ENCODE peak calls at places on chromosome 4, in six cellular contexts. One of them, this sample, is unnamed.

GRCh38 chr4:152815078-152815477 is 35.3 kb downstream of the ARFIP1 start:
- DNase-seq in fibroblast of lung: no peak
- DNase-seq in upper lobe of right lung: no peak
- DNase-seq in HFF-Myc: no peak
- DNase-seq in MM.1S: peak
- DNase-seq in right lobe of liver: no peak
- DNase-seq in this sample: no peak

GRCh38 chr4:56671860-56672259 is 9.2 kb downstream of the HOPX start:
- DNase-seq in fibroblast of lung: no peak
- DNase-seq in upper lobe of right lung: no peak
- DNase-seq in HFF-Myc: no peak
- DNase-seq in MM.1S: no peak
- DNase-seq in right lobe of liver: no peak
- DNase-seq in this sample: no peak

GRCh38 chr4:73870778-73871177 is 1.6 kb downstream of the CXCL1 start:
- DNase-seq in fibroblast of lung: no peak
- DNase-seq in upper lobe of right lung: no peak
- DNase-seq in HFF-Myc: no peak
- DNase-seq in MM.1S: no peak
- DNase-seq in right lobe of liver: no peak
- DNase-seq in this sample: no peak

GRCh38 chr4:40749717-40750460 is at the start of gene NSUN7:
- DNase-seq in fibroblast of lung: peak
- DNase-seq in upper lobe of right lung: peak
- DNase-seq in HFF-Myc: no peak
- DNase-seq in MM.1S: no peak
- DNase-seq in right lobe of liver: peak
- DNase-seq in this sample: peak

GRCh38 chr4:128660361-128660964 is 149.0 kb upstream of the JADE1 start:
- DNase-seq in fibroblast of lung: peak
- DNase-seq in upper lobe of right lung: no peak
- DNase-seq in HFF-Myc: no peak
- DNase-seq in MM.1S: no peak
- DNase-seq in right lobe of liver: no peak
- DNase-seq in this sample: no peak

GRCh38 chr4:26789208-26789607 is 71.4 kb upstream of the STIM2 start:
- DNase-seq in fibroblast of lung: peak
- DNase-seq in upper lobe of right lung: no peak
- DNase-seq in HFF-Myc: no peak
- DNase-seq in MM.1S: no peak
- DNase-seq in right lobe of liver: no peak
- DNase-seq in this sample: no peak

GRCh38 chr4:1575418-1576199 is 108.5 kb downstream of the FAM53A start:
- DNase-seq in fibroblast of lung: no peak
- DNase-seq in upper lobe of right lung: no peak
- DNase-seq in HFF-Myc: no peak
- DNase-seq in MM.1S: no peak
- DNase-seq in right lobe of liver: peak
- DNase-seq in this sample: peak

GRCh38 chr4:152164561-152164960 is 371.3 kb downstream of the FBXW7 start:
- DNase-seq in fibroblast of lung: no peak
- DNase-seq in upper lobe of right lung: no peak
- DNase-seq in HFF-Myc: no peak
- DNase-seq in MM.1S: no peak
- DNase-seq in right lobe of liver: no peak
- DNase-seq in this sample: no peak

GRCh38 chr4:80989921-80990544 is 40.5 kb upstream of the BMP3 start:
- DNase-seq in fibroblast of lung: peak
- DNase-seq in upper lobe of right lung: no peak
- DNase-seq in HFF-Myc: peak
- DNase-seq in MM.1S: peak
- DNase-seq in right lobe of liver: no peak
- DNase-seq in this sample: no peak

GRCh38 chr4:108018038-108018883 is 28.6 kb downstream of the HADH start:
- DNase-seq in fibroblast of lung: peak
- DNase-seq in upper lobe of right lung: peak
- DNase-seq in HFF-Myc: peak
- DNase-seq in MM.1S: peak
- DNase-seq in right lobe of liver: peak
- DNase-seq in this sample: peak

GRCh38 chr4:163448541-163449203 is 24.9 kb downstream of the TKTL2 start:
- DNase-seq in fibroblast of lung: peak
- DNase-seq in upper lobe of right lung: no peak
- DNase-seq in HFF-Myc: peak
- DNase-seq in MM.1S: no peak
- DNase-seq in right lobe of liver: no peak
- DNase-seq in this sample: no peak

GRCh38 chr4:169921732-169922131 is 104.5 kb downstream of the MFAP3L start:
- DNase-seq in fibroblast of lung: no peak
- DNase-seq in upper lobe of right lung: no peak
- DNase-seq in HFF-Myc: no peak
- DNase-seq in MM.1S: no peak
- DNase-seq in right lobe of liver: no peak
- DNase-seq in this sample: no peak

GRCh38 chr4:185210102-185210981 is 944 bp downstream of the SNX25 start:
- DNase-seq in fibroblast of lung: peak
- DNase-seq in upper lobe of right lung: peak
- DNase-seq in HFF-Myc: no peak
- DNase-seq in MM.1S: peak
- DNase-seq in right lobe of liver: peak
- DNase-seq in this sample: peak

GRCh38 chr4:185212566-185212965 is 3.2 kb downstream of the SNX25 start:
- DNase-seq in fibroblast of lung: peak
- DNase-seq in upper lobe of right lung: no peak
- DNase-seq in HFF-Myc: no peak
- DNase-seq in MM.1S: no peak
- DNase-seq in right lobe of liver: no peak
- DNase-seq in this sample: no peak

GRCh38 chr4:185211035-185211434 is 1.6 kb downstream of the SNX25 start:
- DNase-seq in fibroblast of lung: no peak
- DNase-seq in upper lobe of right lung: no peak
- DNase-seq in HFF-Myc: no peak
- DNase-seq in MM.1S: no peak
- DNase-seq in right lobe of liver: no peak
- DNase-seq in this sample: no peak

GRCh38 chr4:185211641-185212040 is 2.2 kb downstream of the SNX25 start:
- DNase-seq in fibroblast of lung: no peak
- DNase-seq in upper lobe of right lung: no peak
- DNase-seq in HFF-Myc: no peak
- DNase-seq in MM.1S: no peak
- DNase-seq in right lobe of liver: no peak
- DNase-seq in this sample: no peak

DNA sequence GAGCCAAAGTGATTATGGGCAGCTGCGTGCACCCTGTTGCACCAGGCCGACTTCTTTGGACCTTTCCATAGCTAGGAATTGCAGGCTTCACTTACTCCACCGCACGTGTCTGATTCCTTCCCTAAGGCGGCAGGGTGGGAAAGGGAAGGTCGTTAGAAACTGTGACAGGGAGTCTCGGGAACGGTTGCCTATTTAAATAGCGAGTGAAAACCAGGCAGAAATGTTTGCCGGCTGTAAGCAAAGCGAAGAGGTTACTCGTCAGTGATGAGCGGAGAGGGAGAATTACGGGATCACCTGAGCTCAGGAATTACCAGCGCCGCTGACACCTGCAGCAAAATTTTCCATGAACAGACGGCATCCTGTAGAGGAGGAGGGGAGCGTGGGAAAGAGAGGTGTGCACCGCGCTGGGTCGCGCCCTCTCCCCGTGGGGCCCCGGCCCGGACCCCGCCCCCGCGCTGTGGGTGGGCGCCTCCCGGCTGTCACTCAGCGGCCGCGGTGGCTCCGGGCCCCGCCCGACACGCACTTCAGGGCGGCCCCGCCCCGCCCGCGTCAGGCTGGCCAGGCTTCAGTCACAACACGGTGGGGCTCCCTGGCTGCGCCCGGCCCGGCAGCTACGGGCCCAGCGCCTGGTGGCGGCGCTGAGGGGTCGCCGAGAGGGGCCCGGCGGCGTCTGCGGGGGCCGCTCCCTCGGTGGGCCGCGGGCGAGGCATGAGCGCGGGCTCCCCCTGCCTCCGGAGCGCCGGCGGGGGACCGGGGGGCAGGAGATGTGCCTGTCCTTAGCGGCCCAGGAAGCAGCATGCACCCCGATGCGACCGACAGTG is at the start of gene SNX25:
- DNase-seq in fibroblast of lung: peak
- DNase-seq in upper lobe of right lung: peak
- DNase-seq in HFF-Myc: no peak
- DNase-seq in MM.1S: peak
- DNase-seq in right lobe of liver: peak
- DNase-seq in this sample: peak
- TF ChIP-seq CTCF in fibroblast of lung: no peak
- TF ChIP-seq CTCF in upper lobe of right lung: peak
- TF ChIP-seq CTCF in HFF-Myc: no peak
- TF ChIP-seq CTCF in MM.1S: no peak
- TF ChIP-seq CTCF in right lobe of liver: peak
- TF ChIP-seq CTCF in this sample: no peak

GRCh38 chr4:53591372-53591892 is at the start of gene LNX1:
- DNase-seq in fibroblast of lung: no peak
- DNase-seq in upper lobe of right lung: peak
- DNase-seq in HFF-Myc: no peak
- DNase-seq in MM.1S: peak
- DNase-seq in right lobe of liver: peak
- DNase-seq in this sample: no peak
- TF ChIP-seq CTCF in fibroblast of lung: no peak
- TF ChIP-seq CTCF in upper lobe of right lung: peak
- TF ChIP-seq CTCF in HFF-Myc: no peak
- TF ChIP-seq CTCF in MM.1S: no peak
- TF ChIP-seq CTCF in right lobe of liver: peak
- TF ChIP-seq CTCF in this sample: no peak

DNA sequence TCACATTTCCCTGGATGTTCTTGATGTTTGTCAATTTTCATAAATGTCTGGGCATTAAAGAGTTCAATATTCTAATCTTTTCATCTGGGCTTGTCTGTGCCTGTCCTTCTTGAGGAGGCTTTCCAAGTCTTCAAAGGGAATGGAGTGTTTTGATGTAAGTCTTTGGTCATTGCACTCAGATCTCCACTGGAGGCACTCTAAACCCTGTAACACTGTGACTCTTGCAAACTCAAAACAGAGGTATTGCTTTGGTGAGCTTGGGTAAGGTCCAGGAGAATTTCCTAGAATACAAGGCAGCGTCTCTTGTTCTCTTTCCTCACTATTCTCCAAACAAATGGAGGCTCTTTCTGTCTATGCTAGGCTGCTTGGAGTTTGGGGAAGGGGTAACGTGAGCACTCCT is 1118.1 kb upstream of the PABPC4L start:
- DNase-seq in fibroblast of lung: no peak
- DNase-seq in upper lobe of right lung: no peak
- DNase-seq in HFF-Myc: no peak
- DNase-seq in MM.1S: no peak
- DNase-seq in right lobe of liver: no peak
- DNase-seq in this sample: no peak
- TF ChIP-seq CTCF in fibroblast of lung: peak
- TF ChIP-seq CTCF in upper lobe of right lung: no peak
- TF ChIP-seq CTCF in HFF-Myc: no peak
- TF ChIP-seq CTCF in MM.1S: no peak
- TF ChIP-seq CTCF in right lobe of liver: no peak
- TF ChIP-seq CTCF in this sample: no peak

GRCh38 chr4:94746746-94747145 is 11.0 kb upstream of the BMPR1B start:
- DNase-seq in fibroblast of lung: no peak
- DNase-seq in upper lobe of right lung: no peak
- DNase-seq in HFF-Myc: no peak
- DNase-seq in MM.1S: no peak
- DNase-seq in right lobe of liver: no peak
- DNase-seq in this sample: no peak
- TF ChIP-seq CTCF in fibroblast of lung: no peak
- TF ChIP-seq CTCF in upper lobe of right lung: no peak
- TF ChIP-seq CTCF in HFF-Myc: no peak
- TF ChIP-seq CTCF in MM.1S: peak
- TF ChIP-seq CTCF in right lobe of liver: no peak
- TF ChIP-seq CTCF in this sample: no peak

GRCh38 chr4:28001698-28002097 is 1141.1 kb downstream of the STIM2 start:
- DNase-seq in fibroblast of lung: no peak
- DNase-seq in upper lobe of right lung: no peak
- DNase-seq in HFF-Myc: no peak
- DNase-seq in MM.1S: no peak
- DNase-seq in right lobe of liver: no peak
- DNase-seq in this sample: no peak
- TF ChIP-seq CTCF in fibroblast of lung: no peak
- TF ChIP-seq CTCF in upper lobe of right lung: no peak
- TF ChIP-seq CTCF in HFF-Myc: no peak
- TF ChIP-seq CTCF in MM.1S: no peak
- TF ChIP-seq CTCF in right lobe of liver: no peak
- TF ChIP-seq CTCF in this sample: no peak

DNA sequence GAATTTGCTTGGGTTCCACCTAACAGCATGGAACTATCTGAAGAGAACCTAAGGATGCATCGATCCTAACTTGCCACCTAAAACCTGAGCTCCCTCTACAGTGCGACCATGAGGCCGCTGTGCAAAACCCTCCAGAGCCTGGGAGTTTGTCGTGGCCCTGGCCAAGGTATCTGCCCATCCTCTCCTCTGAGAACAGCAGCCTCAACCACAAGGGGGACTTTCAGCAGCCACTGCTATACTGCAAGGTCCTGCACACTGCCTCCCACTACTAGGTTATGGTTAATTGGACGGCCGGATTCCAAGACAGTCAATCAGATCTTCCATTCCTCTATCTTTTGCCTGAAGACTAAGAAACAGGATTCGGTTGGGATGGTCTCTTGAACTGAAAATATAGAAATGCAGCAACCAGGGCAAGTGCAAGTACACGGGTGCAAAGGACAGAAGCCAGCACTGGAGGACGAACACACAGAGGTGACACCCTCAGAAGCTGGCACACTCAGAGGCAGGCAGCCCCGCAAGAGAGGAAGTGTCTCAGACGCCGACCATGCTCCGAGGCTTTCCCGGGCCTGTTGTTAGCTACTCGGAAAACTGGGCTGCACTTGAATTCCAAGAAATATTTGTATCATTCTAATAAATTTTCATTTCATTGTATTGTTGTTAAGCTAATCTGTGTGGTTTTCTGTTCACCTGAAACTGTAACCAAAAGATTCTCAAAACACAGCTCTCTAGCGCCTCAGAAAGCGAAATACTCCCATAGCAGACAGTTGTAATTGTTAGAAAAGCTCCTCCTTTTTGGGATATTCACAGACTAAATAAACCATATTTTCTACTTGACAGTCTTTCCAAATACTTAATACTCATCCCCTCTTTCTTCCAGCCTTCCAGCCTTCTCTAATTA is 63.3 kb downstream of the AFAP1 start:
- DNase-seq in fibroblast of lung: peak
- DNase-seq in upper lobe of right lung: no peak
- DNase-seq in HFF-Myc: no peak
- DNase-seq in MM.1S: no peak
- DNase-seq in right lobe of liver: no peak
- DNase-seq in this sample: no peak
- TF ChIP-seq CTCF in fibroblast of lung: peak
- TF ChIP-seq CTCF in upper lobe of right lung: peak
- TF ChIP-seq CTCF in HFF-Myc: peak
- TF ChIP-seq CTCF in MM.1S: no peak
- TF ChIP-seq CTCF in right lobe of liver: no peak
- TF ChIP-seq CTCF in this sample: no peak

This sample was measured in glutamatergic neuron.